ENCODE peak calls at places on chromosomes 12 and 14, in five cellular contexts. Z is DMS153; U is stimulated activated CD8-positive, alpha-beta memory T cell treated with anti-CD3 and anti-CD28 coated beads, Interleukin-15, amount 100 ng/mL, for 1 hour; G is NCI-H2029; L is cerebellar cortex. O is an unnamed sample.
A peak's percentile ranks its signal among the peaks of the same experiment; 100 is the strongest.

GRCh38 chr12:130714091-130714590 is 2.0 kb downstream of the RIMBP2 start:
- DNase-seq in Z (no peak), U (no peak), G (no peak), L (peak; percentile 51), O (no peak)

GRCh38 chr14:71555654-71556559 is 376.3 kb upstream of the RGS6 start:
- DNase-seq in Z (no peak), U (no peak), G (no peak), L (no peak), O (no peak)

GRCh38 chr12:32499048-32499447 is 99.7 kb downstream of the FGD4 start:
- DNase-seq in Z (peak; percentile 32), U (no peak), G (no peak), L (no peak), O (no peak)

GRCh38 chr12:2613674-2614073 is 181.1 kb upstream of the FKBP4 start:
- DNase-seq in Z (no peak), U (no peak), G (no peak), L (no peak), O (peak; percentile 20)

GRCh38 chr12:14981049-14981448 is 8.2 kb downstream of the PDE6H start:
- DNase-seq in Z (no peak), U (no peak), G (no peak), L (no peak), O (no peak)

GRCh38 chr14:64421166-64421565 is 33.0 kb downstream of the MTHFD1 start:
- DNase-seq in Z (no peak), U (no peak), G (no peak), L (no peak), O (no peak)

GRCh38 chr12:46103691-46104090 is 113.3 kb upstream of the SCAF11 start:
- DNase-seq in Z (no peak), U (no peak), G (no peak), L (peak; percentile 23), O (no peak)

GRCh38 chr14:101060171-101060601 is 156.7 kb upstream of the RTL1 start:
- DNase-seq in Z (no peak), U (no peak), G (no peak), L (peak; percentile 61), O (peak; percentile 2)

GRCh38 chr12:79737875-79738718 is 47.3 kb upstream of the PAWR start:
- DNase-seq in Z (peak; percentile 34), U (no peak), G (peak; percentile 42), L (peak; percentile 70), O (no peak)